ENCODE peak calls at places on chromosomes 16 and 17, in seven cellular contexts. One of them, this sample, is unnamed.

GRCh38 chr16:31356566-31357323 is 1.8 kb downstream of the ITGAX start:
- DNase-seq in psoas muscle: no peak
- DNase-seq in left lung: peak
- DNase-seq in A673: no peak
- DNase-seq in AG10803: no peak
- DNase-seq in left ventricle myocardium inferior: no peak
- DNase-seq in dorsolateral prefrontal cortex: no peak
- DNase-seq in this sample: no peak

GRCh38 chr17:38897176-38897575 is 27.3 kb downstream of the LASP1 start:
- DNase-seq in left lung: no peak
- DNase-seq in left ventricle myocardium inferior: peak
- DNase-seq in psoas muscle: peak
- DNase-seq in dorsolateral prefrontal cortex: no peak
- DNase-seq in AG10803: no peak
- DNase-seq in A673: no peak
- DNase-seq in this sample: no peak

GRCh38 chr16:70437017-70437581 is 1.8 kb downstream of the ST3GAL2 start:
- DNase-seq in left lung: no peak
- DNase-seq in left ventricle myocardium inferior: no peak
- DNase-seq in A673: peak
- DNase-seq in psoas muscle: no peak
- DNase-seq in dorsolateral prefrontal cortex: no peak
- DNase-seq in AG10803: peak
- DNase-seq in this sample: no peak

GRCh38 chr17:68759343-68760140 is 158.4 kb upstream of the FAM20A start:
- DNase-seq in left ventricle myocardium inferior: peak
- DNase-seq in A673: peak
- DNase-seq in psoas muscle: peak
- DNase-seq in left lung: peak
- DNase-seq in dorsolateral prefrontal cortex: peak
- DNase-seq in AG10803: peak
- DNase-seq in this sample: no peak

GRCh38 chr16:64910351-64910750 is 211.5 kb downstream of the CDH11 start:
- DNase-seq in left ventricle myocardium inferior: peak
- DNase-seq in A673: peak
- DNase-seq in psoas muscle: peak
- DNase-seq in dorsolateral prefrontal cortex: no peak
- DNase-seq in AG10803: peak
- DNase-seq in left lung: no peak
- DNase-seq in this sample: no peak

GRCh38 chr17:37490638-37491614 is 1.2 kb downstream of the DUSP14 start:
- DNase-seq in psoas muscle: peak
- DNase-seq in AG10803: peak
- DNase-seq in left ventricle myocardium inferior: peak
- DNase-seq in left lung: no peak
- DNase-seq in A673: peak
- DNase-seq in dorsolateral prefrontal cortex: no peak
- DNase-seq in this sample: no peak

GRCh38 chr17:8002646-8003593 is 505 bp downstream of the GUCY2D start:
- DNase-seq in A673: no peak
- DNase-seq in left lung: peak
- DNase-seq in dorsolateral prefrontal cortex: no peak
- DNase-seq in AG10803: no peak
- DNase-seq in left ventricle myocardium inferior: no peak
- DNase-seq in psoas muscle: no peak
- DNase-seq in this sample: no peak

GRCh38 chr17:81651692-81652091 is 4.7 kb downstream of the PDE6G start:
- DNase-seq in dorsolateral prefrontal cortex: no peak
- DNase-seq in left ventricle myocardium inferior: no peak
- DNase-seq in psoas muscle: peak
- DNase-seq in AG10803: peak
- DNase-seq in left lung: peak
- DNase-seq in A673: no peak
- DNase-seq in this sample: no peak

GRCh38 chr16:89563639-89564392 is 3.3 kb downstream of the RPL13 start:
- DNase-seq in left lung: no peak
- DNase-seq in psoas muscle: no peak
- DNase-seq in A673: no peak
- DNase-seq in AG10803: no peak
- DNase-seq in dorsolateral prefrontal cortex: no peak
- DNase-seq in left ventricle myocardium inferior: no peak
- DNase-seq in this sample: no peak

GRCh38 chr16:55643161-55643970 is 12.4 kb upstream of the SLC6A2 start:
- DNase-seq in dorsolateral prefrontal cortex: no peak
- DNase-seq in AG10803: no peak
- DNase-seq in left lung: no peak
- DNase-seq in A673: no peak
- DNase-seq in left ventricle myocardium inferior: no peak
- DNase-seq in psoas muscle: no peak
- DNase-seq in this sample: no peak

GRCh38 chr17:76467809-76468633 is 618 bp downstream of the AANAT start:
- DNase-seq in left ventricle myocardium inferior: no peak
- DNase-seq in left lung: peak
- DNase-seq in AG10803: no peak
- DNase-seq in psoas muscle: no peak
- DNase-seq in dorsolateral prefrontal cortex: no peak
- DNase-seq in A673: no peak
- DNase-seq in this sample: no peak

GRCh38 chr17:27415090-27415795 is 41.0 kb upstream of the KSR1 start:
- DNase-seq in AG10803: no peak
- DNase-seq in left ventricle myocardium inferior: no peak
- DNase-seq in dorsolateral prefrontal cortex: no peak
- DNase-seq in left lung: no peak
- DNase-seq in A673: no peak
- DNase-seq in psoas muscle: no peak
- DNase-seq in this sample: no peak

GRCh38 chr16:66007717-66008116 is 358.8 kb upstream of the CDH5 start:
- DNase-seq in AG10803: peak
- DNase-seq in psoas muscle: no peak
- DNase-seq in left ventricle myocardium inferior: no peak
- DNase-seq in left lung: no peak
- DNase-seq in A673: no peak
- DNase-seq in dorsolateral prefrontal cortex: no peak
- DNase-seq in this sample: no peak

GRCh38 chr17:16504974-16505373 is 13.0 kb upstream of the LRRC75A start:
- DNase-seq in A673: no peak
- DNase-seq in psoas muscle: no peak
- DNase-seq in AG10803: no peak
- DNase-seq in left lung: no peak
- DNase-seq in left ventricle myocardium inferior: no peak
- DNase-seq in dorsolateral prefrontal cortex: no peak
- DNase-seq in this sample: no peak

GRCh38 chr17:50375858-50376538 is 3.0 kb downstream of the EME1 start:
- DNase-seq in psoas muscle: no peak
- DNase-seq in AG10803: no peak
- DNase-seq in left ventricle myocardium inferior: no peak
- DNase-seq in dorsolateral prefrontal cortex: no peak
- DNase-seq in left lung: no peak
- DNase-seq in A673: no peak
- DNase-seq in this sample: no peak

GRCh38 chr17:81967533-81968395 is 6.8 kb upstream of the NOTUM start:
- DNase-seq in A673: no peak
- DNase-seq in left lung: peak
- DNase-seq in dorsolateral prefrontal cortex: peak
- DNase-seq in psoas muscle: peak
- DNase-seq in AG10803: peak
- DNase-seq in left ventricle myocardium inferior: peak
- DNase-seq in this sample: no peak

GRCh38 chr17:50514936-50515702 is 6.9 kb downstream of the MYCBPAP start:
- DNase-seq in psoas muscle: no peak
- DNase-seq in AG10803: peak
- DNase-seq in dorsolateral prefrontal cortex: no peak
- DNase-seq in left ventricle myocardium inferior: peak
- DNase-seq in A673: no peak
- DNase-seq in left lung: peak
- DNase-seq in this sample: no peak

GRCh38 chr16:66389256-66390175 is 23.0 kb downstream of the CDH5 start:
- DNase-seq in left ventricle myocardium inferior: no peak
- DNase-seq in A673: no peak
- DNase-seq in AG10803: no peak
- DNase-seq in dorsolateral prefrontal cortex: no peak
- DNase-seq in left lung: no peak
- DNase-seq in psoas muscle: no peak
- DNase-seq in this sample: no peak

GRCh38 chr16:76696876-76697275 is 419.7 kb downstream of the CNTNAP4 start:
- DNase-seq in AG10803: no peak
- DNase-seq in left ventricle myocardium inferior: no peak
- DNase-seq in A673: no peak
- DNase-seq in psoas muscle: no peak
- DNase-seq in left lung: no peak
- DNase-seq in dorsolateral prefrontal cortex: peak
- DNase-seq in this sample: no peak

GRCh38 chr16:49640606-49641005 is 215.3 kb downstream of the ZNF423 start:
- DNase-seq in psoas muscle: no peak
- DNase-seq in left ventricle myocardium inferior: no peak
- DNase-seq in left lung: no peak
- DNase-seq in AG10803: no peak
- DNase-seq in A673: no peak
- DNase-seq in dorsolateral prefrontal cortex: no peak
- DNase-seq in this sample: no peak

GRCh38 chr17:4533522-4534502 is 21.4 kb downstream of the MYBBP1A start:
- DNase-seq in left lung: no peak
- DNase-seq in A673: peak
- DNase-seq in psoas muscle: peak
- DNase-seq in AG10803: no peak
- DNase-seq in left ventricle myocardium inferior: peak
- DNase-seq in dorsolateral prefrontal cortex: peak
- DNase-seq in this sample: no peak
- TF ChIP-seq CTCF in left lung: no peak
- TF ChIP-seq CTCF in A673: no peak
- TF ChIP-seq CTCF in psoas muscle: no peak
- TF ChIP-seq CTCF in AG10803: no peak
- TF ChIP-seq CTCF in left ventricle myocardium inferior: peak
- TF ChIP-seq CTCF in dorsolateral prefrontal cortex: peak
- TF ChIP-seq CTCF in this sample: no peak

GRCh38 chr16:57999366-57999970 is 1.0 kb downstream of the ZNF319 start:
- DNase-seq in left lung: no peak
- DNase-seq in A673: peak
- DNase-seq in left ventricle myocardium inferior: no peak
- DNase-seq in psoas muscle: no peak
- DNase-seq in AG10803: peak
- DNase-seq in dorsolateral prefrontal cortex: no peak
- DNase-seq in this sample: no peak
- TF ChIP-seq CTCF in left lung: no peak
- TF ChIP-seq CTCF in A673: peak
- TF ChIP-seq CTCF in left ventricle myocardium inferior: no peak
- TF ChIP-seq CTCF in psoas muscle: no peak
- TF ChIP-seq CTCF in AG10803: peak
- TF ChIP-seq CTCF in dorsolateral prefrontal cortex: no peak
- TF ChIP-seq CTCF in this sample: no peak

DNA sequence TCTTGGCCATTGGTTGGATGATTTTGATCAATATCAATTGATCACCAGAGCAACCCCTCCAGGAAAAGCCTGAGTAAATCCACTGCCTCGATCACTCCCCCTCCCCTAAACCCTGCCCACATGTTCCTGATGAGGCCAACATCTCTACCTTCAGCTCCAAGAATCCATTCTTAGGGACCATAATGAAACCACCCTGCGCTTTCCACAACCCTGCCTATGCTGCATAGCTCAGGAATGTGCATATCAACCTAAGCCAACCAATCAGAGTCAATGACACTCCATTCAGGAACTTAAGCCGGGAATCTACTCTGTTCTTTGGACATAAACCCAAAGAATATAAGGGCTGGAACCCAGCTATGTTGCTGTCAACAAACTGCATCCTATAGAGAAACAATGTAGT is 86.3 kb downstream of the MYH11 start:
- DNase-seq in left lung: no peak
- DNase-seq in A673: no peak
- DNase-seq in left ventricle myocardium inferior: no peak
- DNase-seq in AG10803: peak
- DNase-seq in dorsolateral prefrontal cortex: no peak
- DNase-seq in psoas muscle: no peak
- DNase-seq in this sample: no peak
- TF ChIP-seq CTCF in left lung: no peak
- TF ChIP-seq CTCF in A673: no peak
- TF ChIP-seq CTCF in left ventricle myocardium inferior: no peak
- TF ChIP-seq CTCF in AG10803: no peak
- TF ChIP-seq CTCF in dorsolateral prefrontal cortex: no peak
- TF ChIP-seq CTCF in psoas muscle: no peak
- TF ChIP-seq CTCF in this sample: no peak

DNA sequence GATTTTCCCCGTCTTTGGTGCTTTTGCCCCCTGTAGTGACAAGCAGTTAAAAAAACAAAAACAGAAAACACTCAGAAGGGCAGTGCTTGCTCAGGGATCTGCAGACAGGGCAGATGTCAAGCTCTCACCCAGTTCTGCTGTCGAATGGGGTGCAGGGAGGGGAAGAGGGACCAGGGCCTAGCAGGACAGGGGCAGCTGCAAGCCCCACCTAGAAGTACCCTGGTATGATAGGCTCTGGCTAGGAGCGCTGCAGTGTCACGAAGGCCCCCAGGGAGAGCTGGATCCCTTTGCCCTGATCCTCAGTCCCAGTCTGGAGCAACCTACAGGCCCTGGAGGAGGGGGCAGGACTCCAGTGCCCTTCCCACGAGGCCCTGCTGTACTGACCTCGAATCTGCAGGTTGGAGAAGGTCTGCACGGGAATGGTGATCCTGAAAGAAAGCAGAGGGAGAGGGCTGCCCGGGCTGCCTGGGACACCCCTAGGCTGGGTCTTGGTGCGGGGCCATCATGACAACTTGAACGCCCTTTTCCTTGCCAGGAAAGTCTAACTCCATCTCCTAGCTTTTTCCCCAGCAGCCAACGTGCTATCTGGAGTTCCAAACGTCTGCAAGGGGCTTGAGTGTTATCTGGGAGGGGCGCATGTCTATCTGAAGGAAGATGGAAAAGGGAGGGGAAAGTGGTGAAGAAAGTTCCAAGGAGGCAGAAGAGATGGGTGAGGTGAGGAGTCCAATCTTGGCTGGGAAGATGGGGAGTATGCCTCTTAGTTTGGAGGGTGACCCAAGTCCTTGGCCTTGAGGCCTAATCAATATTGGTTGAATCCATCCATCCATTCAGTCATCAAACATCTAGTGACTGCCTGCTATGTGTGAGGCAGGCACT is 4.8 kb downstream of the GFAP start:
- DNase-seq in AG10803: no peak
- DNase-seq in dorsolateral prefrontal cortex: peak
- DNase-seq in left ventricle myocardium inferior: no peak
- DNase-seq in A673: no peak
- DNase-seq in psoas muscle: no peak
- DNase-seq in left lung: no peak
- DNase-seq in this sample: no peak
- TF ChIP-seq CTCF in AG10803: no peak
- TF ChIP-seq CTCF in dorsolateral prefrontal cortex: no peak
- TF ChIP-seq CTCF in left ventricle myocardium inferior: no peak
- TF ChIP-seq CTCF in A673: no peak
- TF ChIP-seq CTCF in psoas muscle: no peak
- TF ChIP-seq CTCF in left lung: no peak
- TF ChIP-seq CTCF in this sample: no peak

GRCh38 chr16:82439678-82440293 is 187.0 kb upstream of the CDH13 start:
- DNase-seq in A673: peak
- DNase-seq in dorsolateral prefrontal cortex: no peak
- DNase-seq in psoas muscle: no peak
- DNase-seq in left lung: no peak
- DNase-seq in AG10803: peak
- DNase-seq in left ventricle myocardium inferior: no peak
- DNase-seq in this sample: no peak
- TF ChIP-seq CTCF in A673: peak
- TF ChIP-seq CTCF in dorsolateral prefrontal cortex: peak
- TF ChIP-seq CTCF in psoas muscle: no peak
- TF ChIP-seq CTCF in left lung: no peak
- TF ChIP-seq CTCF in AG10803: peak
- TF ChIP-seq CTCF in left ventricle myocardium inferior: peak
- TF ChIP-seq CTCF in this sample: no peak